ENCODE peak calls at places on chromosomes 1 and 21, in nine cellular contexts. L, B, V, E, S, K, N, R and H are unnamed samples.
A peak's percentile ranks its signal among the peaks of the same experiment; 100 is the strongest.

GRCh38 chr1:105894006-105894405 is 1162.5 kb upstream of the PRMT6 start:
- DNase-seq in V (no peak), L (no peak), B (no peak), R (no peak), N (no peak), K (no peak), E (no peak), S (no peak), H (no peak)

GRCh38 chr1:156065212-156065611 is 4.3 kb downstream of the RAB25 start:
- DNase-seq in R (no peak), V (no peak), K (no peak), S (no peak), E (no peak), N (no peak), L (no peak), B (no peak), H (no peak)

GRCh38 chr1:175499595-175500367 is 243.6 kb downstream of the TNR start:
- DNase-seq in L (no peak), N (no peak), V (no peak), K (no peak), R (no peak), S (peak; percentile 50), E (no peak), B (no peak), H (no peak)

GRCh38 chr1:179128520-179128919 is 46.6 kb downstream of the TOR3A start:
- DNase-seq in B (no peak), S (no peak), K (no peak), R (no peak), E (no peak), L (peak; percentile 29), N (no peak), V (no peak), H (no peak)

GRCh38 chr1:154607084-154607747 is 770 bp downstream of the ADAR start:
- DNase-seq in S (no peak), R (no peak), B (peak; percentile 56), V (no peak), K (peak; percentile 16), N (no peak), E (peak; percentile 16), L (no peak), H (no peak)

GRCh38 chr1:160883586-160883985 is 1.4 kb downstream of the ITLN1 start:
- DNase-seq in N (no peak), L (no peak), B (no peak), V (no peak), R (no peak), E (no peak), K (no peak), S (no peak), H (no peak)

GRCh38 chr21:36889401-36889800 is 77.1 kb downstream of the HLCS start:
- DNase-seq in K (no peak), B (no peak), R (no peak), E (no peak), N (no peak), L (no peak), V (no peak), S (no peak), H (peak; percentile 83)

GRCh38 chr1:229218612-229219025 is 52.3 kb upstream of the RAB4A start:
- DNase-seq in S (no peak), R (no peak), E (no peak), L (no peak), V (no peak), N (no peak), K (no peak), B (no peak), H (no peak)

GRCh38 chr1:113937146-113937545 is 8.0 kb downstream of the HIPK1 start:
- DNase-seq in N (no peak), V (no peak), B (no peak), K (no peak), E (no peak), R (no peak), S (no peak), L (no peak), H (no peak)

GRCh38 chr1:2132222-2133038 is 62.1 kb downstream of the FAAP20 start:
- DNase-seq in L (no peak), K (peak; percentile 26), N (peak; percentile 73), B (no peak), S (peak; percentile 45), R (peak; percentile 80), V (peak; percentile 65), E (peak; percentile 43), H (peak; percentile 97)

DNA sequence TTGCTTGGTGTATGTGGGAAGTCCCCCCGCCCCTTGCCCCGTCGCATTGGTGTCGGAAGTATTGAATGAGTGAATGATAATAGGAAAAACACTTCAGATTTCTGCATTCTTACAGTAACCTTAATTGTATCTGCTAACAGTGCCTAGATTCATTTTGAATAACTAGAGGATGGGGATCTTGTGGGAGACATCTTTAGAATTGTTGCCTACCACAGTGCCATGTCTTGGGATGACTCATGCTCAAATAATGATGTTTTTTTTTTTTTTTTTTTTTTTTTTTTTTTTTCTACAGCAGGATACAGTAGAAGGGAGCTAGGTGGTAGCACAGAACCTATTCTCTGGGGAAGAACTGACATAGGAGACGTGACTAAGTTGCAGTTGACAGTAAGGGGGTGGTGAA is 237.9 kb downstream of the USP25 start:
- DNase-seq in N (no peak), E (no peak), B (no peak), V (no peak), L (no peak), R (no peak), S (no peak), K (no peak), H (peak; percentile 38)
- H3K27ac ChIP-seq in N (no peak overlapping the region), E (no peak overlapping the region), B (no peak overlapping the region), V (no peak overlapping the region), L (no peak overlapping the region), R (no peak overlapping the region), S (no peak overlapping the region), K (no peak overlapping the region), H (no peak overlapping the region)

DNA sequence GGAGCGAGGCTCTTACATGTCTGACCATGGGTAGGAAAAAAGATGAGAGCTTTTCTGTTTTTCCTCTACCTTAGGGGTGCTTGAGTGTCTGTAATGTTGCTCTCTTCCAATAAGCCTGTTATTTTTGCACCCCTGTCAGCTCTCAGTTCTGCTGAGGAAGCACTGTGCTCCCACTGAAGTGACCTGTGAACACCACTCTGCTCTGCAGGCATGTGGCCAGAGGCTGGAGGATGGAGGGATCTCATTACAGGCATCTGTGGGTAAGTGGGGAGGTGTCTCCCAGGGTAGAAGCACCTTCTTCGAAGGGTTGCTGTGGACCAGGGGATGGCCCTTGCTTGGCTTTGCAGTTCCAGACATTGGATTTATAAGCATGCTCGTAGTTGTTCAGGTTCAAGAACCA is 56.8 kb upstream of the RBM15 start:
- DNase-seq in V (no peak), S (no peak), R (no peak), B (no peak), E (no peak), K (no peak), N (no peak), L (no peak), H (no peak)
- H3K27ac ChIP-seq in V (no peak overlapping the region), S (no peak overlapping the region), R (no peak overlapping the region), B (no peak overlapping the region), E (no peak overlapping the region), K (no peak overlapping the region), N (no peak overlapping the region), L (no peak overlapping the region), H (no peak overlapping the region)

GRCh38 chr1:211606327-211606913 is 27.5 kb upstream of the SLC30A1 start:
- DNase-seq in R (no peak), V (no peak), B (no peak), S (no peak), K (peak; percentile 53), E (peak; percentile 23), L (no peak), N (no peak), H (no peak)

GRCh38 chr1:211607752-211608478 is 29.0 kb upstream of the SLC30A1 start:
- DNase-seq in K (no peak), N (no peak), L (no peak), B (peak; percentile 81), E (no peak), S (no peak), V (no peak), R (no peak), H (no peak)

GRCh38 chr1:211605034-211605433 is 26.1 kb upstream of the SLC30A1 start:
- DNase-seq in N (no peak), V (no peak), L (no peak), B (no peak), S (no peak), K (no peak), R (no peak), E (no peak), H (no peak)

GRCh38 chr1:211605613-211606326 is 26.8 kb upstream of the SLC30A1 start:
- DNase-seq in V (no peak), E (no peak), S (no peak), L (no peak), B (no peak), R (no peak), K (no peak), N (no peak), H (no peak)

DNA sequence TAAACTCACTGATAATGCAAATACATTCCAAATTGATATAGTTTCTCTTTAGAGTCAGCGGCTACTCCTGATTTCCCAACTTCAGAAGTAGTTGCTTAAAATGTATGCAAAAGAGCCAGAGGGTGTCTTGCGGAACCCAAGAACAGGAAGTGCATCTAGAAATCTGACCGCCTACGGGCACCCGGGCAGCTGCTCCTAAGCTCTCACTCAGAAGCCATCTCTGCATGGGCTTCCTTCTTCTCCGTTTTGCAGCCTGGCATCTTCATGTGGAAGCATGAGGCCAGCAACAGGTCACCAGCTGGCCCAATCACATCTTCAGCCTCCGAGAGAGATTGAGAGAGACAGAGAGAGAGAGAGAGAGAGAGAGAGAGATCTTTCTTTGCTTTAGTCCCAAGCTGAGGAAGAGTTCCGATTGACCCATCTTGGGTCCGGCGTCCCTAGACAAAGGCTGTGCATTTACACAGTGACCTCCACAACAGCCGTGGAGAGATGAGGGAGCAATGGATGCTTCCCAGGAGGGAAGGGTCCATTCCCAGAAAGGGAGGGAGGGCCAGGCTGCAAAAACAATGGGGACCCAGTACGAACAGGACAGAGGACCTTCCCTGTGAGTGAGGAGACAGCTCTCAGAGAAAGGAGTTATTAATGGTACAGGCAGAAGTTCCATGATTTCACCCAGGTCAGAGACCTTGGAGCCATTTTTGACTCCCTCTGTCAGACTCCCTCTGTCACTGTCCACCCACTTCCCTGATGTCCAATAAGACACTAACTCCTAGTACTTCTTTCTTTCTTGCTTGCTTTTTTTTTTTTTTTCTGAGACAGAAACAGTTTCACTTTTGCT is 28.2 kb upstream of the SLC30A1 start:
- DNase-seq in R (no peak), B (no peak), L (no peak), V (no peak), N (no peak), E (no peak), S (peak; percentile 10), K (no peak), H (no peak)
- H3K27ac ChIP-seq in R (no peak overlapping the region), B (no peak overlapping the region), L (no peak overlapping the region), V (no peak overlapping the region), N (no peak overlapping the region), E (no peak overlapping the region), S (peak overlapping the region; percentile 30), K (no peak overlapping the region), H (no peak overlapping the region)

DNA sequence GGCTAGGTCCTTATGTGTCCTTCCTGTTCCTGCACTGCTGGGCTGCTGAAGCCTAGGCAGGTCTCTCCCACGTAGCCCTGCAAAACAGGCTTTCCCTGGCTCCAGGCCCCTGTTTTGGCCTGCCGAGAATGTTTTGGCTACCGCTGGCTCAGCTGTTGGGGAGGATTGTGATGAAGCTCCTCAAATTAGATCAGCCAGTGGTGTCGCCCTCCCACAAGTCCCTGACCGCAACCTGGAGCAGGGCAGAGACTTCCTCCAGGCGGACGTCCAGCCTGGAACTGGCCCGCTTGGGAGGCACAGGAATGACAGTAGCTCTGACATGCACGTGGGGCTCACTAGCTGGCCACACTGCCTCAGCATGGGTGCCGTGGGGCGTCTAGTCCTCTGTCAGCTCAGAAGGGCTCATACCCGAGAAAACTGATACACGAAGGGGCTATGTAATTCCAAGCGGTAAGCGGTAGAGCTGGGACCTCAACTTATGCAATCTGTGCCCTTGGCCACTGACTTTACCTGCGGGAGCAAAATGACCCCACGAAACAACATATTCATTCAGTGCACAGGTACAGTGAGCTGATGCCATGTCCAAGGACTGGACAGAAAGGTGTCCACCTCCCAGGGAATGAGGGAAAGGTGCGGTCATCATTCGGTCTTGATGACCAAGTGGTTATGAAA is 26.6 kb downstream of the DHRS3 start:
- DNase-seq in E (no peak), L (no peak), S (no peak), K (no peak), B (no peak), N (peak; percentile 91), V (peak; percentile 80), R (no peak), H (no peak)
- H3K27ac ChIP-seq in E (no peak overlapping the region), L (peak overlapping the region; percentile 11), S (no peak overlapping the region), K (no peak overlapping the region), B (no peak overlapping the region), N (peak overlapping the region; percentile 90), V (peak overlapping the region; percentile 87), R (peak overlapping the region; percentile 63), H (peak overlapping the region; percentile 60)